ENCODE peak calls at places on chromosome 19, in ten cellular contexts. One of them, this sample, is unnamed.
A peak's percentile ranks its signal among the peaks of the same experiment; 100 is the strongest.

GRCh38 chr19:55451163-55451521 is 8.0 kb upstream of the SHISA7 start:
- DNase-seq in ovary: no peak
- DNase-seq in CD8-positive, alpha-beta memory T cell: peak; percentile 17
- DNase-seq in heart right ventricle: no peak
- DNase-seq in pancreas: peak; percentile 55
- DNase-seq in lower lobe of right lung: no peak
- DNase-seq in CD8-positive, alpha-beta T cell: no peak
- DNase-seq in SJSA1: no peak
- DNase-seq in Peyer's patch: no peak
- DNase-seq in CD4-positive, CD25-positive, alpha-beta regulatory T cell: no peak
- DNase-seq in this sample: no peak

GRCh38 chr19:46913852-46914430 is 53.1 kb downstream of the ARHGAP35 start:
- DNase-seq in ovary: no peak
- DNase-seq in CD8-positive, alpha-beta memory T cell: no peak
- DNase-seq in heart right ventricle: no peak
- DNase-seq in pancreas: no peak
- DNase-seq in lower lobe of right lung: no peak
- DNase-seq in CD8-positive, alpha-beta T cell: no peak
- DNase-seq in SJSA1: peak; percentile 72
- DNase-seq in Peyer's patch: no peak
- DNase-seq in CD4-positive, CD25-positive, alpha-beta regulatory T cell: peak; percentile 33
- DNase-seq in this sample: no peak

GRCh38 chr19:46481187-46481586 is 9.8 kb upstream of the PNMA8A start:
- DNase-seq in ovary: no peak
- DNase-seq in CD8-positive, alpha-beta memory T cell: no peak
- DNase-seq in heart right ventricle: no peak
- DNase-seq in pancreas: no peak
- DNase-seq in lower lobe of right lung: no peak
- DNase-seq in CD8-positive, alpha-beta T cell: no peak
- DNase-seq in SJSA1: no peak
- DNase-seq in Peyer's patch: no peak
- DNase-seq in CD4-positive, CD25-positive, alpha-beta regulatory T cell: no peak
- DNase-seq in this sample: no peak

GRCh38 chr19:33690461-33691427 is 69.0 kb downstream of the CHST8 start:
- DNase-seq in ovary: no peak
- DNase-seq in CD8-positive, alpha-beta memory T cell: no peak
- DNase-seq in heart right ventricle: no peak
- DNase-seq in pancreas: peak; percentile 44
- DNase-seq in lower lobe of right lung: no peak
- DNase-seq in CD8-positive, alpha-beta T cell: no peak
- DNase-seq in SJSA1: no peak
- DNase-seq in Peyer's patch: no peak
- DNase-seq in CD4-positive, CD25-positive, alpha-beta regulatory T cell: no peak
- DNase-seq in this sample: no peak

GRCh38 chr19:47319923-47320871 is 10.5 kb downstream of the C5AR1 start:
- DNase-seq in ovary: no peak
- DNase-seq in CD8-positive, alpha-beta memory T cell: no peak
- DNase-seq in heart right ventricle: no peak
- DNase-seq in pancreas: no peak
- DNase-seq in lower lobe of right lung: no peak
- DNase-seq in CD8-positive, alpha-beta T cell: no peak
- DNase-seq in SJSA1: no peak
- DNase-seq in Peyer's patch: no peak
- DNase-seq in CD4-positive, CD25-positive, alpha-beta regulatory T cell: no peak
- DNase-seq in this sample: no peak

GRCh38 chr19:55454787-55455243 is 6.6 kb downstream of the ISOC2 start:
- DNase-seq in ovary: no peak
- DNase-seq in CD8-positive, alpha-beta memory T cell: no peak
- DNase-seq in heart right ventricle: peak; percentile 43
- DNase-seq in pancreas: peak; percentile 69
- DNase-seq in lower lobe of right lung: no peak
- DNase-seq in CD8-positive, alpha-beta T cell: peak; percentile 57
- DNase-seq in SJSA1: no peak
- DNase-seq in Peyer's patch: no peak
- DNase-seq in CD4-positive, CD25-positive, alpha-beta regulatory T cell: peak; percentile 27
- DNase-seq in this sample: peak; percentile 47

GRCh38 chr19:49894879-49895565 is 1.7 kb downstream of the IL4I1 start:
- DNase-seq in ovary: no peak
- DNase-seq in CD8-positive, alpha-beta memory T cell: peak; percentile 27
- DNase-seq in heart right ventricle: no peak
- DNase-seq in pancreas: no peak
- DNase-seq in lower lobe of right lung: no peak
- DNase-seq in CD8-positive, alpha-beta T cell: peak; percentile 24
- DNase-seq in SJSA1: no peak
- DNase-seq in Peyer's patch: no peak
- DNase-seq in CD4-positive, CD25-positive, alpha-beta regulatory T cell: no peak
- DNase-seq in this sample: no peak

GRCh38 chr19:14886032-14886431 is at the start of gene OR7A17:
- DNase-seq in ovary: no peak
- DNase-seq in CD8-positive, alpha-beta memory T cell: no peak
- DNase-seq in heart right ventricle: no peak
- DNase-seq in pancreas: no peak
- DNase-seq in lower lobe of right lung: no peak
- DNase-seq in CD8-positive, alpha-beta T cell: no peak
- DNase-seq in SJSA1: no peak
- DNase-seq in Peyer's patch: no peak
- DNase-seq in CD4-positive, CD25-positive, alpha-beta regulatory T cell: no peak
- DNase-seq in this sample: no peak

GRCh38 chr19:9043524-9043923 is 33.3 kb upstream of the MUC16 start:
- DNase-seq in ovary: no peak
- DNase-seq in CD8-positive, alpha-beta memory T cell: no peak
- DNase-seq in heart right ventricle: no peak
- DNase-seq in pancreas: no peak
- DNase-seq in lower lobe of right lung: no peak
- DNase-seq in CD8-positive, alpha-beta T cell: no peak
- DNase-seq in SJSA1: no peak
- DNase-seq in Peyer's patch: no peak
- DNase-seq in CD4-positive, CD25-positive, alpha-beta regulatory T cell: no peak
- DNase-seq in this sample: no peak

GRCh38 chr19:6232567-6232966 is 47.2 kb downstream of the MLLT1 start:
- DNase-seq in ovary: no peak
- DNase-seq in CD8-positive, alpha-beta memory T cell: no peak
- DNase-seq in heart right ventricle: no peak
- DNase-seq in pancreas: no peak
- DNase-seq in lower lobe of right lung: no peak
- DNase-seq in CD8-positive, alpha-beta T cell: no peak
- DNase-seq in SJSA1: peak; percentile 38
- DNase-seq in Peyer's patch: no peak
- DNase-seq in CD4-positive, CD25-positive, alpha-beta regulatory T cell: no peak
- DNase-seq in this sample: no peak

DNA sequence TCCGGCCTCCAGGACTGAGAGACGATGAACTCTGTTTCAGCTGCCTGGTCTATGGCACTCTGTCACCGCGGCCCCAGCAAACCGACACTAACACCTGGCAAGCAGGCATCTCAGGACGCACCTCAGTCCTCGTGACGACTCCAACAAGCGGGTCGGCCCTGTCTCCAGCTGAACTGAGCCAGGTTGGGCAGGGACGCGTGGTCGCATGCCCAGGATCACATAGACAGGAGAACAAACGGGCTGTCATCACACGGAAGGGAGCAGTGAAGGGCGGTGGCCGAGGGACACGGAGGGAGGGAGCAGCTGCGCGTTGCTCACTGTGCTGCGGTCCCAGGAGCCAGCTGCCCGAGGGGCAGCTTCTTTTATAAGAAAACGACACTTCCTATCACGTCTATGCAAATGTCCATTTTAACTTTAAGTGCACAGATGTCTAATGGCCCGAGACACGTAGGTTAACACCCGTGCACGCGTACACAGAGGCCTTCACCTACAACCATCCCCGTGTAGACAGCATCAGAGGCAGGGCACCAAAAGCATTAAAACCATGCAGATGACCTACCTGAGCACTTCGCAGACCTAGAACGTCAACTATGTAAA is 8.9 kb downstream of the SGTA start:
- DNase-seq in ovary: no peak
- DNase-seq in CD8-positive, alpha-beta memory T cell: no peak
- DNase-seq in heart right ventricle: peak; percentile 54
- DNase-seq in pancreas: no peak
- DNase-seq in lower lobe of right lung: no peak
- DNase-seq in CD8-positive, alpha-beta T cell: no peak
- DNase-seq in SJSA1: no peak
- DNase-seq in Peyer's patch: no peak
- DNase-seq in CD4-positive, CD25-positive, alpha-beta regulatory T cell: no peak
- DNase-seq in this sample: no peak
- H3K4me3 ChIP-seq in ovary: no peak overlapping the region
- H3K4me3 ChIP-seq in CD8-positive, alpha-beta memory T cell: no peak overlapping the region
- H3K4me3 ChIP-seq in heart right ventricle: no peak overlapping the region
- H3K4me3 ChIP-seq in pancreas: no peak overlapping the region
- H3K4me3 ChIP-seq in lower lobe of right lung: no peak overlapping the region
- H3K4me3 ChIP-seq in CD8-positive, alpha-beta T cell: no peak overlapping the region
- H3K4me3 ChIP-seq in SJSA1: no peak overlapping the region
- H3K4me3 ChIP-seq in Peyer's patch: no peak overlapping the region
- H3K4me3 ChIP-seq in CD4-positive, CD25-positive, alpha-beta regulatory T cell: no peak overlapping the region
- H3K4me3 ChIP-seq in this sample: no peak overlapping the region

GRCh38 chr19:3039125-3039524 is 10.0 kb upstream of the TLE2 start:
- DNase-seq in ovary: no peak
- DNase-seq in CD8-positive, alpha-beta memory T cell: no peak
- DNase-seq in heart right ventricle: no peak
- DNase-seq in pancreas: no peak
- DNase-seq in lower lobe of right lung: no peak
- DNase-seq in CD8-positive, alpha-beta T cell: no peak
- DNase-seq in SJSA1: no peak
- DNase-seq in Peyer's patch: no peak
- DNase-seq in CD4-positive, CD25-positive, alpha-beta regulatory T cell: no peak
- DNase-seq in this sample: no peak
- H3K27me3 ChIP-seq in ovary: no peaks in the 10 kb centered on the region
- H3K27me3 ChIP-seq in CD8-positive, alpha-beta memory T cell: no peaks in the 10 kb centered on the region
- H3K27me3 ChIP-seq in heart right ventricle: peaks cover 15% of the 10 kb centered on the region
- H3K27me3 ChIP-seq in pancreas: no peaks in the 10 kb centered on the region
- H3K27me3 ChIP-seq in lower lobe of right lung: peaks cover 4% of the 10 kb centered on the region
- H3K27me3 ChIP-seq in CD8-positive, alpha-beta T cell: no peaks in the 10 kb centered on the region
- H3K27me3 ChIP-seq in SJSA1: no peaks in the 10 kb centered on the region
- H3K27me3 ChIP-seq in Peyer's patch: no peaks in the 10 kb centered on the region
- H3K27me3 ChIP-seq in CD4-positive, CD25-positive, alpha-beta regulatory T cell: no peaks in the 10 kb centered on the region
- H3K27me3 ChIP-seq in this sample: no peaks in the 10 kb centered on the region

GRCh38 chr19:22332924-22333323 is 46.7 kb downstream of the ZNF729 start:
- DNase-seq in ovary: no peak
- DNase-seq in CD8-positive, alpha-beta memory T cell: no peak
- DNase-seq in heart right ventricle: no peak
- DNase-seq in pancreas: no peak
- DNase-seq in lower lobe of right lung: no peak
- DNase-seq in CD8-positive, alpha-beta T cell: no peak
- DNase-seq in SJSA1: no peak
- DNase-seq in Peyer's patch: no peak
- DNase-seq in CD4-positive, CD25-positive, alpha-beta regulatory T cell: no peak
- DNase-seq in this sample: no peak

GRCh38 chr19:22335716-22336115 is 49.5 kb downstream of the ZNF729 start:
- DNase-seq in ovary: no peak
- DNase-seq in CD8-positive, alpha-beta memory T cell: no peak
- DNase-seq in heart right ventricle: no peak
- DNase-seq in pancreas: no peak
- DNase-seq in lower lobe of right lung: no peak
- DNase-seq in CD8-positive, alpha-beta T cell: no peak
- DNase-seq in SJSA1: no peak
- DNase-seq in Peyer's patch: no peak
- DNase-seq in CD4-positive, CD25-positive, alpha-beta regulatory T cell: no peak
- DNase-seq in this sample: no peak

GRCh38 chr19:22327321-22327720 is 41.1 kb downstream of the ZNF729 start:
- DNase-seq in ovary: no peak
- DNase-seq in CD8-positive, alpha-beta memory T cell: no peak
- DNase-seq in heart right ventricle: no peak
- DNase-seq in pancreas: no peak
- DNase-seq in lower lobe of right lung: no peak
- DNase-seq in CD8-positive, alpha-beta T cell: no peak
- DNase-seq in SJSA1: no peak
- DNase-seq in Peyer's patch: no peak
- DNase-seq in CD4-positive, CD25-positive, alpha-beta regulatory T cell: no peak
- DNase-seq in this sample: no peak

GRCh38 chr19:22326219-22326618 is 40.0 kb downstream of the ZNF729 start:
- DNase-seq in ovary: no peak
- DNase-seq in CD8-positive, alpha-beta memory T cell: no peak
- DNase-seq in heart right ventricle: no peak
- DNase-seq in pancreas: no peak
- DNase-seq in lower lobe of right lung: no peak
- DNase-seq in CD8-positive, alpha-beta T cell: no peak
- DNase-seq in SJSA1: no peak
- DNase-seq in Peyer's patch: no peak
- DNase-seq in CD4-positive, CD25-positive, alpha-beta regulatory T cell: no peak
- DNase-seq in this sample: no peak

DNA sequence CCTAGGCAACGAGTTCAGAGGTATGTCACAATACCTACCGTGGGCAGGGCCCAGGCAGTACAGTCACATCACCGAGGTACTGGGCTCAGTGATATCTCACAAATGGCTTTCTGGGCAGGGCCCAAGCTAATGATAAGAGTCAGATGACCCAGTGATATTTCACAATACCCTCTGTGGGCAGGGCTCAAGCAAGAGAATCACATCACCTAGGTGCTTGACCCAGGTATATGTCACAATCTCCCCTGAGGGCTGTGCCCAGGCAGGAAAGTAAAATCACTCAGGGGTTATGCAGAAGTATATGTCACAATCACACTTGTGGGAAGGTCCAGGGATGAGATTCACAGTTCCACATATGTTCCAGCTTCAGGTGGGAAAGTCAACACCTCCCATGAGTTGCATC is 45.3 kb downstream of the ZNF729 start:
- DNase-seq in ovary: no peak
- DNase-seq in CD8-positive, alpha-beta memory T cell: no peak
- DNase-seq in heart right ventricle: no peak
- DNase-seq in pancreas: no peak
- DNase-seq in lower lobe of right lung: no peak
- DNase-seq in CD8-positive, alpha-beta T cell: no peak
- DNase-seq in SJSA1: no peak
- DNase-seq in Peyer's patch: no peak
- DNase-seq in CD4-positive, CD25-positive, alpha-beta regulatory T cell: no peak
- DNase-seq in this sample: no peak
- H3K9me3 ChIP-seq in ovary: no peaks in the 10 kb centered on the region
- H3K9me3 ChIP-seq in CD8-positive, alpha-beta memory T cell: no peaks in the 10 kb centered on the region
- H3K9me3 ChIP-seq in heart right ventricle: peaks cover 90% of the 10 kb centered on the region
- H3K9me3 ChIP-seq in pancreas: no peaks in the 10 kb centered on the region
- H3K9me3 ChIP-seq in lower lobe of right lung: peaks cover 8% of the 10 kb centered on the region
- H3K9me3 ChIP-seq in CD8-positive, alpha-beta T cell: no peaks in the 10 kb centered on the region
- H3K9me3 ChIP-seq in SJSA1: peaks cover 5% of the 10 kb centered on the region
- H3K9me3 ChIP-seq in Peyer's patch: peaks cover 5% of the 10 kb centered on the region
- H3K9me3 ChIP-seq in CD4-positive, CD25-positive, alpha-beta regulatory T cell: peaks cover 52% of the 10 kb centered on the region
- H3K9me3 ChIP-seq in this sample: no peaks in the 10 kb centered on the region

GRCh38 chr19:38653028-38653571 is 5.7 kb downstream of the ACTN4 start:
- DNase-seq in ovary: no peak
- DNase-seq in CD8-positive, alpha-beta memory T cell: no peak
- DNase-seq in heart right ventricle: no peak
- DNase-seq in pancreas: peak; percentile 18
- DNase-seq in lower lobe of right lung: no peak
- DNase-seq in CD8-positive, alpha-beta T cell: no peak
- DNase-seq in SJSA1: peak; percentile 39
- DNase-seq in Peyer's patch: peak; percentile 85
- DNase-seq in CD4-positive, CD25-positive, alpha-beta regulatory T cell: no peak
- DNase-seq in this sample: no peak
- H3K4me3 ChIP-seq in ovary: peak overlapping the region; percentile 17
- H3K4me3 ChIP-seq in CD8-positive, alpha-beta memory T cell: no peak overlapping the region
- H3K4me3 ChIP-seq in heart right ventricle: peak overlapping the region; percentile 5
- H3K4me3 ChIP-seq in pancreas: no peak overlapping the region
- H3K4me3 ChIP-seq in lower lobe of right lung: no peak overlapping the region
- H3K4me3 ChIP-seq in CD8-positive, alpha-beta T cell: no peak overlapping the region
- H3K4me3 ChIP-seq in SJSA1: no peak overlapping the region
- H3K4me3 ChIP-seq in Peyer's patch: no peak overlapping the region
- H3K4me3 ChIP-seq in CD4-positive, CD25-positive, alpha-beta regulatory T cell: peak overlapping the region; percentile 13
- H3K4me3 ChIP-seq in this sample: no peak overlapping the region

GRCh38 chr19:3370214-3370720 is 3.9 kb downstream of the NFIC start:
- DNase-seq in ovary: peak; percentile 76
- DNase-seq in CD8-positive, alpha-beta memory T cell: no peak
- DNase-seq in heart right ventricle: no peak
- DNase-seq in pancreas: no peak
- DNase-seq in lower lobe of right lung: no peak
- DNase-seq in CD8-positive, alpha-beta T cell: no peak
- DNase-seq in SJSA1: no peak
- DNase-seq in Peyer's patch: no peak
- DNase-seq in CD4-positive, CD25-positive, alpha-beta regulatory T cell: no peak
- DNase-seq in this sample: no peak
- H3K27me3 ChIP-seq in ovary: no peaks in the 10 kb centered on the region
- H3K27me3 ChIP-seq in CD8-positive, alpha-beta memory T cell: no peaks in the 10 kb centered on the region
- H3K27me3 ChIP-seq in heart right ventricle: no peaks in the 10 kb centered on the region
- H3K27me3 ChIP-seq in pancreas: no peaks in the 10 kb centered on the region
- H3K27me3 ChIP-seq in lower lobe of right lung: no peaks in the 10 kb centered on the region
- H3K27me3 ChIP-seq in CD8-positive, alpha-beta T cell: no peaks in the 10 kb centered on the region
- H3K27me3 ChIP-seq in SJSA1: no peaks in the 10 kb centered on the region
- H3K27me3 ChIP-seq in Peyer's patch: no peaks in the 10 kb centered on the region
- H3K27me3 ChIP-seq in CD4-positive, CD25-positive, alpha-beta regulatory T cell: no peaks in the 10 kb centered on the region
- H3K27me3 ChIP-seq in this sample: no peaks in the 10 kb centered on the region

This sample was measured in MG63.